ENCODE peak calls at places on chromosomes 6 and 20, in six cellular contexts. One of them, this sample, is unnamed.

GRCh38 chr6:132382630-132383175 is 18.6 kb downstream of the MOXD1 start:
- DNase-seq in heart right ventricle: no peak
- DNase-seq in breast epithelium: no peak
- DNase-seq in cardiac muscle cell: no peak
- DNase-seq in pancreas: no peak
- DNase-seq in glutamatergic neuron: no peak
- DNase-seq in this sample: no peak

GRCh38 chr6:143867236-143867635 is 3.0 kb downstream of the ZC2HC1B start:
- DNase-seq in heart right ventricle: no peak
- DNase-seq in breast epithelium: no peak
- DNase-seq in cardiac muscle cell: no peak
- DNase-seq in pancreas: no peak
- DNase-seq in glutamatergic neuron: no peak
- DNase-seq in this sample: no peak

GRCh38 chr6:155234687-155235543 is 28.9 kb upstream of the CLDN20 start:
- DNase-seq in heart right ventricle: no peak
- DNase-seq in breast epithelium: no peak
- DNase-seq in cardiac muscle cell: no peak
- DNase-seq in pancreas: peak; percentile 29
- DNase-seq in glutamatergic neuron: no peak
- DNase-seq in this sample: no peak

GRCh38 chr6:34333858-34334257 is 58.6 kb downstream of the NUDT3 start:
- DNase-seq in heart right ventricle: peak; percentile 70
- DNase-seq in breast epithelium: no peak
- DNase-seq in cardiac muscle cell: peak; percentile 40
- DNase-seq in pancreas: no peak
- DNase-seq in glutamatergic neuron: no peak
- DNase-seq in this sample: no peak

GRCh38 chr20:31543966-31544598 is 29.8 kb downstream of the HM13 start:
- DNase-seq in heart right ventricle: no peak
- DNase-seq in breast epithelium: no peak
- DNase-seq in cardiac muscle cell: no peak
- DNase-seq in pancreas: no peak
- DNase-seq in glutamatergic neuron: no peak
- DNase-seq in this sample: no peak

GRCh38 chr20:48912065-48912464 is 9.4 kb upstream of the ARFGEF2 start:
- DNase-seq in heart right ventricle: no peak
- DNase-seq in breast epithelium: no peak
- DNase-seq in cardiac muscle cell: no peak
- DNase-seq in pancreas: no peak
- DNase-seq in glutamatergic neuron: peak; percentile 68
- DNase-seq in this sample: no peak

GRCh38 chr6:36268478-36269248 is 1.2 kb upstream of the PNPLA1 start:
- DNase-seq in heart right ventricle: no peak
- DNase-seq in breast epithelium: no peak
- DNase-seq in cardiac muscle cell: no peak
- DNase-seq in pancreas: no peak
- DNase-seq in glutamatergic neuron: no peak
- DNase-seq in this sample: no peak

GRCh38 chr6:10800810-10801209 is 37.5 kb downstream of the MAK start:
- DNase-seq in heart right ventricle: no peak
- DNase-seq in breast epithelium: no peak
- DNase-seq in cardiac muscle cell: no peak
- DNase-seq in pancreas: no peak
- DNase-seq in glutamatergic neuron: no peak
- DNase-seq in this sample: no peak

GRCh38 chr6:25410102-25410501 is 130.9 kb downstream of the CARMIL1 start:
- DNase-seq in heart right ventricle: no peak
- DNase-seq in breast epithelium: no peak
- DNase-seq in cardiac muscle cell: no peak
- DNase-seq in pancreas: no peak
- DNase-seq in glutamatergic neuron: no peak
- DNase-seq in this sample: no peak

GRCh38 chr6:82410151-82410621 is 46.6 kb downstream of the TPBG start:
- DNase-seq in heart right ventricle: no peak
- DNase-seq in breast epithelium: no peak
- DNase-seq in cardiac muscle cell: no peak
- DNase-seq in pancreas: no peak
- DNase-seq in glutamatergic neuron: no peak
- DNase-seq in this sample: no peak

GRCh38 chr6:53441035-53441493 is 92.3 kb upstream of the ELOVL5 start:
- DNase-seq in heart right ventricle: no peak
- DNase-seq in breast epithelium: no peak
- DNase-seq in cardiac muscle cell: no peak
- DNase-seq in pancreas: no peak
- DNase-seq in glutamatergic neuron: no peak
- DNase-seq in this sample: no peak

GRCh38 chr6:37714836-37715425 is 17.2 kb upstream of the MDGA1 start:
- DNase-seq in heart right ventricle: no peak
- DNase-seq in breast epithelium: no peak
- DNase-seq in cardiac muscle cell: no peak
- DNase-seq in pancreas: no peak
- DNase-seq in glutamatergic neuron: no peak
- DNase-seq in this sample: no peak

GRCh38 chr6:129946439-129947140 is 71.8 kb upstream of the L3MBTL3 start:
- DNase-seq in heart right ventricle: no peak
- DNase-seq in breast epithelium: no peak
- DNase-seq in cardiac muscle cell: peak; percentile 34
- DNase-seq in pancreas: no peak
- DNase-seq in glutamatergic neuron: no peak
- DNase-seq in this sample: no peak

GRCh38 chr6:143522034-143522600 is 10.6 kb upstream of the FUCA2 start:
- DNase-seq in heart right ventricle: no peak
- DNase-seq in breast epithelium: no peak
- DNase-seq in cardiac muscle cell: no peak
- DNase-seq in pancreas: no peak
- DNase-seq in glutamatergic neuron: no peak
- DNase-seq in this sample: no peak

GRCh38 chr6:2876210-2877056 is 26.7 kb downstream of the SERPINB9 start:
- DNase-seq in heart right ventricle: peak; percentile 74
- DNase-seq in breast epithelium: peak; percentile 57
- DNase-seq in cardiac muscle cell: peak; percentile 54
- DNase-seq in pancreas: peak; percentile 58
- DNase-seq in glutamatergic neuron: peak; percentile 47
- DNase-seq in this sample: no peak

GRCh38 chr6:144185133-144185836 is 35.0 kb downstream of the STX11 start:
- DNase-seq in heart right ventricle: no peak
- DNase-seq in breast epithelium: no peak
- DNase-seq in cardiac muscle cell: no peak
- DNase-seq in pancreas: no peak
- DNase-seq in glutamatergic neuron: no peak
- DNase-seq in this sample: no peak

GRCh38 chr20:36199293-36200257 is 36.7 kb upstream of the AAR2 start:
- DNase-seq in heart right ventricle: peak; percentile 65
- DNase-seq in breast epithelium: peak; percentile 71
- DNase-seq in cardiac muscle cell: peak; percentile 87
- DNase-seq in pancreas: peak; percentile 60
- DNase-seq in glutamatergic neuron: peak; percentile 91
- DNase-seq in this sample: peak; percentile 83

GRCh38 chr6:25046942-25047341 is 111.2 kb upstream of the RIPOR2 start:
- DNase-seq in heart right ventricle: no peak
- DNase-seq in breast epithelium: no peak
- DNase-seq in cardiac muscle cell: no peak
- DNase-seq in pancreas: no peak
- DNase-seq in glutamatergic neuron: no peak
- DNase-seq in this sample: no peak

GRCh38 chr6:24932832-24933231 is 2.9 kb downstream of the RIPOR2 start:
- DNase-seq in heart right ventricle: no peak
- DNase-seq in breast epithelium: no peak
- DNase-seq in cardiac muscle cell: no peak
- DNase-seq in pancreas: no peak
- DNase-seq in glutamatergic neuron: no peak
- DNase-seq in this sample: no peak

GRCh38 chr20:49272654-49273053 is 5.2 kb downstream of the ZNFX1 start:
- DNase-seq in heart right ventricle: no peak
- DNase-seq in breast epithelium: no peak
- DNase-seq in cardiac muscle cell: no peak
- DNase-seq in pancreas: no peak
- DNase-seq in glutamatergic neuron: no peak
- DNase-seq in this sample: no peak

GRCh38 chr20:32128167-32128566 is 18.7 kb downstream of the TM9SF4 start:
- DNase-seq in heart right ventricle: no peak
- DNase-seq in breast epithelium: no peak
- DNase-seq in cardiac muscle cell: no peak
- DNase-seq in pancreas: no peak
- DNase-seq in glutamatergic neuron: no peak
- DNase-seq in this sample: no peak

GRCh38 chr20:31861346-31862156 is 8.8 kb downstream of the DUSP15 start:
- DNase-seq in heart right ventricle: peak; percentile 73
- DNase-seq in breast epithelium: no peak
- DNase-seq in cardiac muscle cell: peak; percentile 89
- DNase-seq in pancreas: peak; percentile 42
- DNase-seq in glutamatergic neuron: peak; percentile 100
- DNase-seq in this sample: peak; percentile 97

GRCh38 chr20:50193169-50193850 is 2.7 kb downstream of the CEBPB start:
- DNase-seq in heart right ventricle: no peak
- DNase-seq in breast epithelium: no peak
- DNase-seq in cardiac muscle cell: no peak
- DNase-seq in pancreas: peak; percentile 50
- DNase-seq in glutamatergic neuron: no peak
- DNase-seq in this sample: no peak

GRCh38 chr6:143361536-143362191 is 88.8 kb downstream of the ADAT2 start:
- DNase-seq in heart right ventricle: no peak
- DNase-seq in breast epithelium: no peak
- DNase-seq in cardiac muscle cell: no peak
- DNase-seq in pancreas: no peak
- DNase-seq in glutamatergic neuron: no peak
- DNase-seq in this sample: no peak

GRCh38 chr20:63067721-63068560 is 61.2 kb upstream of the BHLHE23 start:
- DNase-seq in heart right ventricle: peak; percentile 3
- DNase-seq in breast epithelium: no peak
- DNase-seq in cardiac muscle cell: no peak
- DNase-seq in pancreas: no peak
- DNase-seq in glutamatergic neuron: no peak
- DNase-seq in this sample: no peak

GRCh38 chr6:88877893-88878292 is 85.5 kb downstream of the RNGTT start:
- DNase-seq in heart right ventricle: no peak
- DNase-seq in breast epithelium: no peak
- DNase-seq in cardiac muscle cell: no peak
- DNase-seq in pancreas: no peak
- DNase-seq in glutamatergic neuron: no peak
- DNase-seq in this sample: no peak
- TF ChIP-seq CTCF in heart right ventricle: no peak
- TF ChIP-seq CTCF in breast epithelium: no peak
- TF ChIP-seq CTCF in cardiac muscle cell: no peak
- TF ChIP-seq CTCF in pancreas: no peak
- TF ChIP-seq CTCF in glutamatergic neuron: no peak
- TF ChIP-seq CTCF in this sample: no peak

GRCh38 chr6:23445157-23445710 is 680.8 kb upstream of the NRSN1 start:
- DNase-seq in heart right ventricle: peak; percentile 6
- DNase-seq in breast epithelium: no peak
- DNase-seq in cardiac muscle cell: peak; percentile 11
- DNase-seq in pancreas: no peak
- DNase-seq in glutamatergic neuron: no peak
- DNase-seq in this sample: no peak

GRCh38 chr6:23441813-23442212 is 684.2 kb upstream of the NRSN1 start:
- DNase-seq in heart right ventricle: no peak
- DNase-seq in breast epithelium: no peak
- DNase-seq in cardiac muscle cell: no peak
- DNase-seq in pancreas: no peak
- DNase-seq in glutamatergic neuron: no peak
- DNase-seq in this sample: no peak

GRCh38 chr6:23446394-23447001 is 679.5 kb upstream of the NRSN1 start:
- DNase-seq in heart right ventricle: no peak
- DNase-seq in breast epithelium: no peak
- DNase-seq in cardiac muscle cell: peak; percentile 49
- DNase-seq in pancreas: no peak
- DNase-seq in glutamatergic neuron: no peak
- DNase-seq in this sample: no peak
- TF ChIP-seq CTCF in heart right ventricle: peak; percentile 73
- TF ChIP-seq CTCF in breast epithelium: peak; percentile 22
- TF ChIP-seq CTCF in cardiac muscle cell: peak; percentile 76
- TF ChIP-seq CTCF in pancreas: no peak
- TF ChIP-seq CTCF in glutamatergic neuron: peak; percentile 51
- TF ChIP-seq CTCF in this sample: peak; percentile 57

DNA sequence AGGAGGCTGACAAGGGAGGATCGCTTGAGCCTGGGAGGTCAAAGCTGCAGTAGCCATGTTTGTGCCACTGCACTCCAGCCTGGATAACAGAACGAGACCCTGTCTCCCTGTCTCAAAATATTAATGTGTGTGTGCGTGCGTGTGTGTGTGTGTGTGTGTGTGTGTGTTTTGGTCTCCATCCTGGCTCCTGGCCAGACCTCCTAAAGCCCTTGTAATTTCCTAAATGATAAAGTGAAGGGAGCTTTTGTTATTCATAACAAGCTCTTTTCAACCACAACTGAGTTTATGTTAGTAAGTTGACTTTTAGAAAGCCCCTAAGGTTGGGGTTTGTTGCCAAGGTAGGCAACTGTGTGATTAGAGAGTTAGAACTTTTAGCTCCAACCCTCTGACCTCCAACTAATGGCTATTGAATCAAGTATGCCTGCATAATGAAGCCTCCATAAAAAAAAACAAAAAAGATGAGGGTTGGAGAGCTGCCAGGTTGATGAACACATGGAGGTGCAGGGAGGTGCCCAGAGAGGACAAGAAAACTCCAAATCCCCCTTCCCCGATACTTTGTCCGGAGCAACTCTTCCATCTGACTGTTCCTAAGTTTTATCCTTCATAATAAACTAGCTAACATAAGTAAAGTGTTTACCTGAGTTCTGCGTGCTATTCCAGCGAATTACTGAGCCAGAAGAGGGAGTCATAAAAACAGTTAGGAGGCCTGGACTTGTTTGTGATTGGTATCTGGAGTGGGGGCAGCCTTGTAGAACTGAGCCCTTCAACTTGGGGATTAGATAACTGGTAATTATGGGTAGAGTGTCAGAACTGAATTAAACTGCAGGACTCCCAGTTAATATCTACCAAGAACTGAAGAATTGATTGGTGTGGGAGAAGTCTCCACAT is 5.3 kb upstream of the AIF1 start:
- DNase-seq in heart right ventricle: no peak
- DNase-seq in breast epithelium: no peak
- DNase-seq in cardiac muscle cell: no peak
- DNase-seq in pancreas: no peak
- DNase-seq in glutamatergic neuron: no peak
- DNase-seq in this sample: no peak
- TF ChIP-seq CTCF in heart right ventricle: no peak
- TF ChIP-seq CTCF in breast epithelium: no peak
- TF ChIP-seq CTCF in cardiac muscle cell: no peak
- TF ChIP-seq CTCF in pancreas: no peak
- TF ChIP-seq CTCF in glutamatergic neuron: no peak
- TF ChIP-seq CTCF in this sample: no peak

DNA sequence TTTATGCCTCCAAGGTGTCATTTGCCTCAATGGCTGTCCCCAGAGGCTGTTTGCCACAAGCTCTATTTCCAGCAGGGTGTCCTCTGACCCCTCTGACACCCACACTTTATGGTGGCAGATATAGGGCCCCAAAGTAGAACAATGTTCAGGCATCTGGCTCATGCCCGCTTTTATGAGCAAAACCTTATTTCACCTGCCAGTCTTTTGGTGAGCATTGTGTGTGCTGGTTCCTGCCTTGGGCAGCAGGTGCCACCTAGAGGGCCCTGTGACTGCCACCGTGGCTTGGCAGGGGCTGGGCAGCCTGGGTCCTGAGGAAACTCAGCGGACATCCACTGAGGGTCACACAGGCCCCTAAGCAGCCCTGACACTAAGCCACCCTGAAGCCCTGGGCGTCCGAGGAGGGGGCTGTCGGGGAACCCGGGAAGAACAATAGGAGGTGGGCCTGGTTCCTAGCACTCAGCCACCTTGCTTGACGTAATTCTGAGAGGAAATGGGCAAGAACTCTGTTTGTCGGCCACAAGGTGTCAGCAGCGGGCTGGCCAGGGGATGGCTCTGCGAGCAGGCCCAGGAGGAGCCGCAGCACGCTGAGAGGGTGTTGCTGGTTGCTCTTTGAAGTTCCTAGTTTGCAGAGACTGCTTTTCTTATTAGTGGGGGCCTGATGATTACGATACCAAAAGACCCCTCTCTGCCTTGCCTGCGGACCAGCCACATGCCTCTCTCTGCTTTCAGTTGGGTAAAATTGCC is 148.9 kb downstream of the SCML4 start:
- DNase-seq in heart right ventricle: peak; percentile 89
- DNase-seq in breast epithelium: peak; percentile 55
- DNase-seq in cardiac muscle cell: peak; percentile 89
- DNase-seq in pancreas: peak; percentile 83
- DNase-seq in glutamatergic neuron: peak; percentile 93
- DNase-seq in this sample: peak; percentile 57
- TF ChIP-seq CTCF in heart right ventricle: peak; percentile 95
- TF ChIP-seq CTCF in breast epithelium: peak; percentile 73
- TF ChIP-seq CTCF in cardiac muscle cell: peak; percentile 88
- TF ChIP-seq CTCF in pancreas: peak; percentile 85
- TF ChIP-seq CTCF in glutamatergic neuron: peak; percentile 81
- TF ChIP-seq CTCF in this sample: peak; percentile 95

This sample was measured in D721Med.